ENCODE peak calls at places on chromosomes 11 and 22, in ten cellular contexts. D, I, E, L, C, R, Y, K, B and Z are unnamed samples.

GRCh38 chr11:17259931-17260499 is 16.5 kb upstream of the NUCB2 start:
- DNase-seq in D (no peak), I (no peak), E (no peak), L (no peak), C (no peak), R (no peak), Y (no peak), K (no peak), B (peak), Z (peak)

GRCh38 chr11:111604392-111605009 is 2.3 kb downstream of the SIK2 start:
- DNase-seq in D (no peak), I (peak), E (no peak), L (no peak), C (peak), R (no peak), Y (no peak), K (no peak), B (peak), Z (peak)

GRCh38 chr11:74278721-74279148 is 32.7 kb downstream of the P4HA3 start:
- DNase-seq in D (peak), I (peak), E (no peak), L (no peak), C (peak), R (no peak), Y (peak), K (no peak), B (peak), Z (no peak)

GRCh38 chr11:134566311-134566710 is 154.3 kb upstream of the B3GAT1 start:
- DNase-seq in D (no peak), I (no peak), E (no peak), L (no peak), C (no peak), R (no peak), Y (peak), K (no peak), B (no peak), Z (no peak)

GRCh38 chr11:18393581-18394299 is 623 bp upstream of the LDHA start:
- DNase-seq in D (no peak), I (no peak), E (peak), L (no peak), C (no peak), R (no peak), Y (no peak), K (no peak), B (no peak), Z (no peak)

GRCh38 chr11:55719608-55720160 is 53.6 kb upstream of the OR5D13 start:
- DNase-seq in D (no peak), I (no peak), E (no peak), L (no peak), C (no peak), R (no peak), Y (no peak), K (no peak), B (peak), Z (no peak)

GRCh38 chr11:132028380-132029240 is 658.2 kb downstream of the NTM start:
- DNase-seq in D (no peak), I (peak), E (no peak), L (no peak), C (peak), R (no peak), Y (peak), K (peak), B (peak), Z (peak)

GRCh38 chr22:45263790-45264269 is 20.9 kb upstream of the UPK3A start:
- DNase-seq in D (peak), I (peak), E (peak), L (peak), C (peak), R (peak), Y (no peak), K (peak), B (peak), Z (peak)

GRCh38 chr22:29689201-29689871 is 30.5 kb upstream of the CABP7 start:
- DNase-seq in D (no peak), I (no peak), E (no peak), L (no peak), C (no peak), R (no peak), Y (no peak), K (no peak), B (no peak), Z (no peak)

GRCh38 chr11:124570160-124570559 is 363 bp downstream of the OR8A1 start:
- DNase-seq in D (no peak), I (no peak), E (no peak), L (no peak), C (no peak), R (no peak), Y (no peak), K (no peak), B (no peak), Z (no peak)

GRCh38 chr11:74742070-74742469 is 6.6 kb upstream of the RNF169 start:
- DNase-seq in D (no peak), I (no peak), E (no peak), L (no peak), C (no peak), R (no peak), Y (no peak), K (no peak), B (no peak), Z (no peak)

GRCh38 chr22:20642668-20643179 is 131.2 kb upstream of the SERPIND1 start:
- DNase-seq in D (no peak), I (no peak), E (no peak), L (no peak), C (no peak), R (no peak), Y (no peak), K (no peak), B (no peak), Z (no peak)

GRCh38 chr11:48001438-48002021 is 21.2 kb downstream of the PTPRJ start:
- DNase-seq in D (no peak), I (peak), E (peak), L (peak), C (peak), R (peak), Y (no peak), K (no peak), B (peak), Z (no peak)

GRCh38 chr11:75100314-75100713 is 3.6 kb upstream of the OR2AT4 start:
- DNase-seq in D (no peak), I (peak), E (no peak), L (no peak), C (no peak), R (no peak), Y (no peak), K (peak), B (peak), Z (peak)

GRCh38 chr11:3627291-3627690 is 14.5 kb downstream of the ART5 start:
- DNase-seq in D (no peak), I (peak), E (peak), L (no peak), C (no peak), R (no peak), Y (no peak), K (no peak), B (peak), Z (no peak)

GRCh38 chr11:102269927-102270326 is 47.4 kb upstream of the BIRC3 start:
- DNase-seq in D (no peak), I (peak), E (no peak), L (no peak), C (no peak), R (no peak), Y (no peak), K (no peak), B (no peak), Z (no peak)

GRCh38 chr22:22450343-22450839 is 58.2 kb downstream of the ZNF280B start:
- DNase-seq in D (no peak), I (no peak), E (peak), L (no peak), C (no peak), R (no peak), Y (no peak), K (peak), B (no peak), Z (no peak)

GRCh38 chr11:119389611-119390254 is 8.2 kb upstream of the USP2 start:
- DNase-seq in D (no peak), I (no peak), E (no peak), L (no peak), C (no peak), R (no peak), Y (no peak), K (no peak), B (no peak), Z (peak)

GRCh38 chr11:115965754-115966504 is 461.7 kb upstream of the CADM1 start:
- DNase-seq in D (no peak), I (peak), E (no peak), L (no peak), C (no peak), R (no peak), Y (no peak), K (no peak), B (no peak), Z (no peak)

DNA sequence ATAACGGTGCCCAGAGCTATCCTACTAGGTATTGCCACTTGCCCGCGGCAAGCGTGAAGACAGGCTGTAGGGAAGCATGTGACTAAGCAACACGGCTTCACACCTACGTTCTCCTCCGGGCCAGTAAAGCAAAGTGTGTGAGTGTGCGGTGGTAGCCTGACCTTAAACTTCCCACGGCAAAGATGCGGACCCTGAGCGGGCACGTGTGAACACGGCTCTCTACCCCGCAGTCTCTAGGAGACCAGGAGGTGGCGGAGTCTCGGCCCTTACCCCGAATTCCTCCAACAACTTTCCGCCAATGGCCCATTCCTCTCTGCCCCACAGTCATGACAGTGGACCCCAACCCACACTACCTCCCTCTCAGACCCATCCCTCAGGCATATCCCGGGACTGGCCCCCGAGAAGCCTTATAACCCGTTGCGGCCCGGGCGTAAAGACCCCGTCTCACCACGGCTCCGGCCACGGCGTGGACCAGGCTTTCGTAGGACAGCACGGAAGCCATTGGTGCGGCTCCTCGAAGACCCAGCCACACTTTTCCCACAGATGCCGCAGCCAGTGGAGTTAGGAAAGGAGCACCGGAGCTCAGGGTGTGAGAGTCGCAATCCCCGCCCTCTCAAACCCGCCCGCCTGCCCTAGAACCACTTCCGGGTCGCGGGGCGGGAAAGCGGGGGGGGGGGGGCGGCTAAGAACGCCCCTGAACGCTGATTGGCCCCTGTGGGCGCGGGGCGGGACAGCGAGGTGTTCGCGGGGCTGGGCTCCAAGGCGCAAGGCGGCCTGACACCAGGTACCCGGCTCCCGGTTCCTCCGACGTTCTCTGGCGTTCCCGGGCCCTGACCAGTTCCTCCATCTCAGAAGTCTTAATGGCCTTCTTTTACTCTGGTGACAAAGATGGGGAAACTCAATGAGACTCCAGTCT is at the start of gene SLC25A17:
- DNase-seq in D (peak), I (peak), E (peak), L (peak), C (peak), R (peak), Y (peak), K (peak), B (peak), Z (peak)
- TF ChIP-seq POLR2A in D (peak), I (peak), E (no peak), L (peak), C (peak), R (no peak), Y (no peak), K (peak), B (peak), Z (peak)

GRCh38 chr22:47390026-47390970 is 627.8 kb downstream of the TBC1D22A start:
- DNase-seq in D (no peak), I (no peak), E (peak), L (peak), C (no peak), R (no peak), Y (no peak), K (no peak), B (no peak), Z (no peak)
- TF ChIP-seq POLR2A in D (no peak), I (no peak), E (no peak), L (no peak), C (no peak), R (no peak), Y (no peak), K (no peak), B (no peak), Z (no peak)

DNA sequence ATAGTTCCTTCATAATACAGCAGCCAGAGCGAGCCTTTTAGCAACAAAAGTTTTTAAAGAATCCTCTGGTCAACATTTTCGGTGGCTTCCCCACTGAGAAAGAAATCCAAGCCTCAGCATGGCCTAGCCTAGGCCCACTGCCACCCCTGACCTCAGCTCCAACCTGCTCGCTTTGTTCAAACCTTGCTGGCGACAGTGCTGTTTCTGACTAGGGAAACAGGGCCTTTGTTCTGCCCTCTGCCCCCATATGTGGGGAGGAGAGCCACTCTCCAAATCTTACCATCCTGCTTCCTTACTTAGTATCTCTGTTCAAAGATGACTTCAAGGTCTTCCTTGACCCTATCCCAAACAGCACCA is 95.8 kb downstream of the CCDC83 start:
- DNase-seq in D (no peak), I (no peak), E (no peak), L (no peak), C (no peak), R (no peak), Y (no peak), K (no peak), B (no peak), Z (no peak)
- TF ChIP-seq POLR2A in D (no peak), I (no peak), E (no peak), L (no peak), C (no peak), R (no peak), Y (no peak), K (no peak), B (no peak), Z (peak)

DNA sequence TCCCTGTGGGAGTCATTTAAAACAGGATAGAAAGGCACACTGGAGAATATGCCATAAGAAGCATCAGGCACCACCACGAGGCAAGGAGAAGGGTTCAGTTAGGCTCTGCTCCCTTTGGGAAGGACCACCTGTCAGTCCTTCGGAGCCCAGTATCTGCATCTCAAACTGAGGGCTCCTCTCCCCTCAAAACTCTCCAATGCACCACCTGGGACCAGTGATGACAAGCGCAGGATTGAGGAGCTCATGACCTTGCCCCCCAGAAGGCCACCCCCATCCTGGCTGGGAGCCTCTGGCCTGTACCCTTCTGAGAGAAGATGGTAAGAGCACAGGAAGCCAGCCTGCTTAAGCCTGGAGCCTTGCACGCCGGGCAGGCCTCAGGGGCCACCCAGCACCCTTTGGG is 39.4 kb downstream of the OPCML start:
- DNase-seq in D (no peak), I (no peak), E (no peak), L (no peak), C (no peak), R (no peak), Y (peak), K (no peak), B (no peak), Z (no peak)
- TF ChIP-seq POLR2A in D (no peak), I (no peak), E (no peak), L (no peak), C (no peak), R (no peak), Y (no peak), K (no peak), B (no peak), Z (no peak)

DNA sequence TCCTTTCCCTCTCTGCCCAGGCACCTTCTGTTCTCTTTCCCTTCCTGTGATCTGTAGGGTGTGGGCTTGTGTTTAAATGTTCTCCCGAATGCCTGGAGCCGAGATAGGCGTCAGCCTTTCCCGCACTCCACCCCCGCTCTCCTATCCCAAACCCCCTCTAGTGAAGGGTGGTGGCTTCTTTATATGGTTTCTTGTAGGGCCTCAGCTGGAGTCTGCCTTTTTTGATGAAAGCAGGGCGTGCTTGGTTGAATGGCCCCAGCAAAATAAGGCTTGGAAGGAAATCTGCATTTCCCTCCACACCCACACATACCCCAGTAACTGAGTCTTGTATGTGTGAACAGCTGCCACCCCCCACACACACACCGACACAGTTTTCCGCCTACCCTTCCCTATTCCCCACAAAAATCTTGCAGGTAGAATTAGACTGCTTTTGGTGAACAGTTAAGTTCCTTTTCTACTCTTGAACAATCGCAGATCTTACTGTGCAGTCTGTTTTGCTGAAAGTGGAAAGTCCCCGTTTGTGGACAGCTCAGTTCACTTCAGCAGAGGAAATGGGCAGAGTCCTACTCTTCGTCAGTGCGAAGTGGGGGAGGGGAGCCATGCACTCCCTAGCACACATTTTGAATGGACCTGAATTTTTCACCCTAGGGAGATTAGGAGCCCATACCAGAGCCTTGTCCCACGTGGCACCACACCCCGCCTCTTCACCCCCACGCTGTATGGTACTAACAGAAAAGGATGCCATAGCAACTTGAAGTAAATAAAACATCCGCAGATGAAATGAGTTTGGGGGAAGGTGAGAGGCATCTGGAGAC is 25.5 kb upstream of the GRK2 start:
- DNase-seq in D (peak), I (peak), E (peak), L (peak), C (peak), R (peak), Y (no peak), K (no peak), B (peak), Z (peak)
- TF ChIP-seq POLR2A in D (no peak), I (peak), E (no peak), L (peak), C (no peak), R (no peak), Y (no peak), K (peak), B (no peak), Z (no peak)

GRCh38 chr11:35131094-35131493 is 7.9 kb upstream of the CD44 start:
- DNase-seq in D (no peak), I (no peak), E (no peak), L (no peak), C (no peak), R (no peak), Y (no peak), K (no peak), B (no peak), Z (no peak)
- TF ChIP-seq POLR2A in D (no peak), I (no peak), E (no peak), L (no peak), C (no peak), R (no peak), Y (no peak), K (no peak), B (no peak), Z (no peak)

GRCh38 chr11:1963864-1964263 is 16.7 kb downstream of the MRPL23 start:
- DNase-seq in D (no peak), I (no peak), E (peak), L (peak), C (no peak), R (no peak), Y (no peak), K (no peak), B (no peak), Z (no peak)
- TF ChIP-seq POLR2A in D (no peak), I (no peak), E (no peak), L (no peak), C (no peak), R (no peak), Y (no peak), K (no peak), B (no peak), Z (no peak)

GRCh38 chr22:31346255-31346732 is at the start of gene PATZ1:
- DNase-seq in D (peak), I (peak), E (peak), L (peak), C (peak), R (peak), Y (no peak), K (peak), B (peak), Z (peak)
- TF ChIP-seq POLR2A in D (no peak), I (no peak), E (no peak), L (no peak), C (peak), R (no peak), Y (no peak), K (no peak), B (peak), Z (no peak)